ENCODE peak calls at places on chromosomes 1 and 21, in eight cellular contexts. T, H, C, Q, N, K, Y and J are unnamed samples.

GRCh38 chr1:225572422-225572821 is 80.5 kb downstream of the ENAH start:
- DNase-seq in T (no peak), H (no peak), C (no peak), Q (no peak), N (peak; percentile 48), K (peak; percentile 21), Y (no peak), J (no peak)

GRCh38 chr1:247335871-247336270 is 4.2 kb upstream of the ZNF496 start:
- DNase-seq in T (no peak), H (no peak), C (no peak), Q (no peak), N (no peak), K (no peak), Y (no peak), J (no peak)

GRCh38 chr1:234114648-234115307 is 210.3 kb downstream of the SLC35F3 start:
- DNase-seq in T (no peak), H (no peak), C (peak; percentile 54), Q (peak; percentile 61), N (peak; percentile 44), K (peak; percentile 73), Y (no peak), J (no peak)

GRCh38 chr1:6523566-6523965 is 30.7 kb downstream of the NOL9 start:
- DNase-seq in T (no peak), H (no peak), C (no peak), Q (peak; percentile 69), N (no peak), K (peak; percentile 59), Y (no peak), J (no peak)

GRCh38 chr1:202576816-202577215 is 133.4 kb downstream of the SYT2 start:
- DNase-seq in T (no peak), H (no peak), C (no peak), Q (no peak), N (peak; percentile 69), K (peak; percentile 43), Y (no peak), J (no peak)

GRCh38 chr21:31670065-31670464 is 10.6 kb downstream of the SOD1 start:
- DNase-seq in T (no peak), H (no peak), C (no peak), Q (no peak), N (no peak), K (no peak), Y (no peak), J (no peak)

GRCh38 chr21:25916226-25916625 is 181.5 kb downstream of the GABPA start:
- DNase-seq in T (no peak), H (no peak), C (no peak), Q (no peak), N (no peak), K (peak; percentile 72), Y (no peak), J (no peak)

GRCh38 chr21:31530918-31531705 is 128.4 kb upstream of the SOD1 start:
- DNase-seq in T (no peak), H (no peak), C (no peak), Q (peak; percentile 33), N (no peak), K (peak; percentile 27), Y (no peak), J (no peak)

GRCh38 chr1:151990856-151991198 is 2.8 kb downstream of the S100A10 start:
- DNase-seq in T (no peak), H (no peak), C (no peak), Q (peak; percentile 40), N (peak; percentile 77), K (peak; percentile 61), Y (no peak), J (no peak)

GRCh38 chr1:226181996-226182714 is 4.4 kb downstream of the ACBD3 start:
- DNase-seq in T (no peak), H (peak; percentile 34), C (no peak), Q (peak; percentile 31), N (peak; percentile 33), K (peak; percentile 65), Y (no peak), J (no peak)

GRCh38 chr1:92583821-92584760 is 97.4 kb upstream of the GFI1 start:
- DNase-seq in T (no peak), H (no peak), C (no peak), Q (no peak), N (peak; percentile 43), K (peak; percentile 75), Y (no peak), J (no peak)

GRCh38 chr1:156912861-156913808 is 7.3 kb upstream of the LRRC71 start:
- DNase-seq in T (no peak), H (no peak), C (no peak), Q (no peak), N (no peak), K (no peak), Y (no peak), J (no peak)

GRCh38 chr1:53377438-53377841 is 49.6 kb upstream of the LRP8 start:
- DNase-seq in T (no peak), H (no peak), C (no peak), Q (peak; percentile 23), N (no peak), K (no peak), Y (no peak), J (no peak)

GRCh38 chr1:225819346-225820192 is 9.6 kb downstream of the EPHX1 start:
- DNase-seq in T (no peak), H (no peak), C (no peak), Q (no peak), N (no peak), K (no peak), Y (no peak), J (no peak)

GRCh38 chr1:212700597-212700891 is 904 bp upstream of the BATF3 start:
- DNase-seq in T (no peak), H (no peak), C (no peak), Q (no peak), N (no peak), K (no peak), Y (no peak), J (no peak)

GRCh38 chr1:13992489-13993285 is 292.7 kb downstream of the PRDM2 start:
- DNase-seq in T (no peak), H (no peak), C (no peak), Q (no peak), N (no peak), K (no peak), Y (no peak), J (no peak)

GRCh38 chr1:164728719-164729118 is 169.7 kb downstream of the PBX1 start:
- DNase-seq in T (no peak), H (no peak), C (no peak), Q (no peak), N (no peak), K (no peak), Y (no peak), J (no peak)

GRCh38 chr21:45577806-45578801 is 35.9 kb upstream of the SLC19A1 start:
- DNase-seq in T (no peak), H (no peak), C (no peak), Q (no peak), N (no peak), K (no peak), Y (no peak), J (peak; percentile 14)

GRCh38 chr1:232335261-232335660 is 294.7 kb downstream of the SIPA1L2 start:
- DNase-seq in T (peak; percentile 19), H (no peak), C (peak; percentile 30), Q (no peak), N (no peak), K (no peak), Y (no peak), J (no peak)

GRCh38 chr1:39676951-39677350 is 5.0 kb upstream of the NT5C1A start:
- DNase-seq in T (no peak), H (no peak), C (no peak), Q (no peak), N (no peak), K (no peak), Y (no peak), J (no peak)

GRCh38 chr1:182658055-182658454 is 26.3 kb downstream of the RGS8 start:
- DNase-seq in T (no peak), H (no peak), C (no peak), Q (no peak), N (no peak), K (no peak), Y (no peak), J (no peak)

DNA sequence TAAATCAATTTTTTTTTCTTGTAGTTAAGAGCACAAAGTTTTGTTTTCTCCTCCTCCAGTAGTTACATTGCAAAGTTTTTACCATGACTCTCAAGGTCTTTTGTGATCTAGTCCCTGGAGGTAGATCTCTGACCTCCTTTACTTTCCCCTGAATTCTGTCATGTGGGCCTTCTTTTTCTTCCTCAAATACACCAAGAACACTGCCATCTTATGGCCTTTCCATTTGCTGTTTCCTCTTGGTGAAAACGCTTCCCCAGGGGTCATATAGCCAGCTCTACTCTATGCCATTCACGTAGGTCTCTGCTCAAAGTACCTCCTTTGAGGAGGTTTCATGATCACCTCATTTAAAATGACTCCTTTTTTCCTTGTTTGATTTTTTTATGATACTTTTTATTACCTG is 2.7 kb downstream of the DDX20 start:
- DNase-seq in T (no peak), H (no peak), C (no peak), Q (no peak), N (no peak), K (no peak), Y (no peak), J (no peak)
- TF ChIP-seq CTCF in T (no peak), H (no peak), C (peak; percentile 36), Q (peak; percentile 9), N (peak; percentile 33), K (peak; percentile 17), Y (no peak), J (no peak)

DNA sequence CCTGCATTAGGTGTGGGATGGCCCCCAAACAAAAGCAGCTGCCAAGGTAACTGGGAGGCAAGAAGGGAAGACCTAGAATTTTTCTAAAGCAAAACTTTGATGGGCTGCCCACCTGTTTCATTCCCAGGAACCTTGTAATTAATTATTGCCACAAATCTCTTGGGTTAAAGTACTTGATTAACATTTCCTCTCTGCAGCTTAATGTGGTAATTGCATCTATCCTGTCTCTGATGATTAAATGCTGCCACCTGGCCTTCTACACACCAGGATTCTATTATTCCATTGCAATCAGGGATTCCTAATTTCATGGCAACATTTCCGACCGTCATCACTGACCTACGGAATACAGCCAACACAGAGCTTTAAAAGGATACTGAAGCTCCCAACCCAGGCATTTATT is 68.3 kb upstream of the RC3H1 start:
- DNase-seq in T (no peak), H (no peak), C (no peak), Q (no peak), N (no peak), K (no peak), Y (no peak), J (no peak)
- TF ChIP-seq CTCF in T (no peak), H (no peak), C (no peak), Q (no peak), N (no peak), K (no peak), Y (no peak), J (no peak)

DNA sequence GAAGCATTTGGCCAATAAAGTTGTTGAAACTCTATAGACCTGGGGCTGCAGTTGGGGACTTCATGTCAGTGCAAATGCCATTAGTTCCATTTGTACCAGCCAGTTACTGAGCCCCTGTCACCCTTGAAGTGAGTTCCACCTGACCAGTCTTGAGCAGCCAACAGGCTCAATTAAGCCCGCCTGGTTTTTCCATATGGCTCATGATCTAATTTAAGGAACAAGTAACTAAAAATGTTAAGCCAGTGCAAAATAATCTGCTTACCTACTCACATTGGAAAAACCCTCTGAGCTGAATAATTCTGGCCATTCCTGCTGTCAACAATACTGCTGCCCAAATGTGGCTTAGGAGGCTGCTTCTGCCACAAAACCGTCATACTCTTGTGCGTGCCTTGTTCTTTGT is 21.6 kb downstream of the NSUN4 start:
- DNase-seq in T (no peak), H (no peak), C (no peak), Q (no peak), N (no peak), K (no peak), Y (no peak), J (no peak)
- TF ChIP-seq CTCF in T (no peak), H (no peak), C (no peak), Q (no peak), N (no peak), K (no peak), Y (no peak), J (no peak)

GRCh38 chr1:196355206-196355786 is 252.9 kb downstream of the KCNT2 start:
- DNase-seq in T (no peak), H (no peak), C (no peak), Q (peak; percentile 15), N (peak; percentile 36), K (peak; percentile 50), Y (no peak), J (no peak)
- TF ChIP-seq CTCF in T (no peak), H (peak; percentile 15), C (peak; percentile 55), Q (peak; percentile 53), N (peak; percentile 58), K (peak; percentile 64), Y (peak; percentile 28), J (no peak)